ENCODE peak calls at places on chromosomes 4 and X, in ten cellular contexts. V is T follicular helper cell; K is spleen; I is A549; Y is WTC11; L is epithelial cell of esophagus; J is GM04504; O is AML-193; P is activated CD4-positive, alpha-beta T cell treated with anti-CD3 and anti-CD28 coated beads, Interleukin-2, amount 10 ng/mL, durations not matched to agents 7 days and 5 days; C is CD4-positive, alpha-beta T cell. H is an unnamed sample.

GRCh38 chr4:1405636-1406415 is 416 bp downstream of the NKX1-1 start:
- DNase-seq in V (no peak), K (no peak), I (no peak), Y (no peak), L (no peak), J (no peak), O (no peak), P (no peak), C (no peak), H (no peak)

GRCh38 chr4:123621072-123621705 is 224.6 kb downstream of the SPRY1 start:
- DNase-seq in V (no peak), K (no peak), I (no peak), Y (no peak), L (no peak), J (no peak), O (peak), P (no peak), C (no peak), H (no peak)

GRCh38 chr4:73662709-73663546 is 42.7 kb upstream of the RASSF6 start:
- DNase-seq in V (no peak), K (no peak), I (peak), Y (no peak), L (peak), J (no peak), O (peak), P (no peak), C (no peak), H (no peak)

GRCh38 chr4:29002151-29002550 is 1718.0 kb upstream of the PCDH7 start:
- DNase-seq in V (no peak), K (no peak), I (no peak), Y (no peak), L (no peak), J (no peak), O (no peak), P (no peak), C (no peak), H (no peak)

GRCh38 chr4:179437962-179438361 is 1995.7 kb upstream of the AGA start:
- DNase-seq in V (no peak), K (no peak), I (no peak), Y (no peak), L (no peak), J (no peak), O (no peak), P (no peak), C (no peak), H (no peak)

GRCh38 chr4:184911310-184911709 is 85.5 kb upstream of the ACSL1 start:
- DNase-seq in V (no peak), K (no peak), I (no peak), Y (no peak), L (peak), J (peak), O (no peak), P (no peak), C (no peak), H (no peak)

GRCh38 chr4:86092684-86093083 is 267.2 kb downstream of the MAPK10 start:
- DNase-seq in V (no peak), K (no peak), I (peak), Y (no peak), L (peak), J (peak), O (peak), P (no peak), C (no peak), H (no peak)

GRCh38 chr4:41280010-41280409 is 23.3 kb downstream of the UCHL1 start:
- DNase-seq in V (no peak), K (no peak), I (no peak), Y (no peak), L (no peak), J (no peak), O (no peak), P (no peak), C (no peak), H (no peak)

GRCh38 chrX:151085207-151085606 is 91.2 kb upstream of the GPR50 start:
- DNase-seq in V (no peak), K (no peak), I (no peak), Y (no peak), L (no peak), J (no peak), O (no peak), P (no peak), C (no peak), H (no peak)

GRCh38 chr4:86917212-86918039 is 17.4 kb upstream of the AFF1 start:
- DNase-seq in V (no peak), K (no peak), I (no peak), Y (no peak), L (no peak), J (no peak), O (no peak), P (no peak), C (no peak), H (no peak)

GRCh38 chrX:1444896-1445480 is 7.7 kb downstream of the ASMTL start:
- DNase-seq in V (no peak), K (peak), I (no peak), Y (peak), L (no peak), J (no peak), O (no peak), P (peak), C (no peak), H (no peak)

GRCh38 chr4:82975792-82976191 is 34.8 kb downstream of the LIN54 start:
- DNase-seq in V (no peak), K (no peak), I (no peak), Y (no peak), L (no peak), J (no peak), O (no peak), P (no peak), C (no peak), H (no peak)

GRCh38 chrX:146604196-146604595 is 205.4 kb upstream of the CXorf51B start:
- DNase-seq in V (no peak), K (no peak), I (no peak), Y (no peak), L (no peak), J (no peak), O (no peak), P (no peak), C (no peak), H (no peak)

GRCh38 chr4:88857588-88857987 is 160.0 kb upstream of the NAP1L5 start:
- DNase-seq in V (no peak), K (no peak), I (no peak), Y (no peak), L (no peak), J (no peak), O (no peak), P (no peak), C (no peak), H (no peak)

GRCh38 chr4:114606240-114606639 is 7.6 kb downstream of the UGT8 start:
- DNase-seq in V (no peak), K (no peak), I (no peak), Y (peak), L (peak), J (no peak), O (no peak), P (no peak), C (no peak), H (no peak)

GRCh38 chr4:76429636-76430035 is 5.4 kb upstream of the SHROOM3 start:
- DNase-seq in V (no peak), K (no peak), I (no peak), Y (no peak), L (no peak), J (no peak), O (peak), P (no peak), C (no peak), H (no peak)

GRCh38 chrX:150635952-150636351 is 57.2 kb upstream of the MTMR1 start:
- DNase-seq in V (no peak), K (no peak), I (peak), Y (no peak), L (peak), J (peak), O (no peak), P (no peak), C (no peak), H (no peak)

GRCh38 chr4:38106301-38106700 is 146.1 kb downstream of the PTTG2 start:
- DNase-seq in V (no peak), K (no peak), I (no peak), Y (no peak), L (no peak), J (no peak), O (no peak), P (no peak), C (no peak), H (no peak)

GRCh38 chr4:62601737-62602136 is 1401.6 kb downstream of the ADGRL3 start:
- DNase-seq in V (no peak), K (no peak), I (no peak), Y (no peak), L (peak), J (no peak), O (no peak), P (no peak), C (no peak), H (no peak)

GRCh38 chrX:69192603-69193002 is 27.4 kb upstream of the PJA1 start:
- DNase-seq in V (no peak), K (no peak), I (no peak), Y (no peak), L (peak), J (no peak), O (no peak), P (no peak), C (no peak), H (no peak)

GRCh38 chr4:80183196-80184052 is 13.9 kb upstream of the PRDM8 start:
- DNase-seq in V (no peak), K (no peak), I (no peak), Y (no peak), L (no peak), J (no peak), O (peak), P (peak), C (peak), H (peak)

GRCh38 chrX:96182366-96182765 is 502.3 kb upstream of the DIAPH2 start:
- DNase-seq in V (no peak), K (no peak), I (peak), Y (peak), L (peak), J (no peak), O (no peak), P (no peak), C (no peak), H (no peak)

GRCh38 chr4:576245-576821 is at the start of gene TMEM271:
- DNase-seq in V (no peak), K (peak), I (no peak), Y (peak), L (no peak), J (no peak), O (no peak), P (no peak), C (no peak), H (no peak)

GRCh38 chrX:115183980-115184379 is 5.2 kb upstream of the RBMXL3 start:
- DNase-seq in V (no peak), K (no peak), I (peak), Y (no peak), L (no peak), J (peak), O (no peak), P (no peak), C (no peak), H (no peak)

GRCh38 chrX:15215366-15215765 is 54.5 kb downstream of the ASB9 start:
- DNase-seq in V (no peak), K (no peak), I (no peak), Y (no peak), L (no peak), J (no peak), O (no peak), P (no peak), C (no peak), H (no peak)

GRCh38 chrX:43328358-43328946 is 327.6 kb upstream of the MAOA start:
- DNase-seq in V (no peak), K (no peak), I (no peak), Y (no peak), L (no peak), J (no peak), O (no peak), P (no peak), C (no peak), H (no peak)

GRCh38 chr4:22736912-22737311 is 44.2 kb downstream of the GBA3 start:
- DNase-seq in V (no peak), K (no peak), I (no peak), Y (no peak), L (no peak), J (no peak), O (no peak), P (no peak), C (no peak), H (no peak)

GRCh38 chrX:38050806-38051205 is 44.5 kb downstream of the SYTL5 start:
- DNase-seq in V (no peak), K (no peak), I (no peak), Y (no peak), L (no peak), J (no peak), O (no peak), P (no peak), C (no peak), H (no peak)

GRCh38 chr4:3384771-3385701 is 56.7 kb upstream of the HGFAC start:
- DNase-seq in V (no peak), K (peak), I (no peak), Y (no peak), L (peak), J (no peak), O (no peak), P (no peak), C (no peak), H (no peak)

GRCh38 chrX:115173181-115173580 is 16.0 kb upstream of the RBMXL3 start:
- DNase-seq in V (no peak), K (no peak), I (no peak), Y (no peak), L (no peak), J (no peak), O (no peak), P (no peak), C (no peak), H (no peak)

GRCh38 chrX:10483191-10483808 is 137.1 kb downstream of the MID1 start:
- DNase-seq in V (no peak), K (no peak), I (no peak), Y (no peak), L (peak), J (no peak), O (no peak), P (no peak), C (no peak), H (no peak)

GRCh38 chr4:6938237-6938636 is 28.6 kb downstream of the TBC1D14 start:
- DNase-seq in V (no peak), K (peak), I (no peak), Y (no peak), L (no peak), J (no peak), O (peak), P (no peak), C (no peak), H (no peak)

GRCh38 chr4:153616005-153616555 is 68.0 kb upstream of the TLR2 start:
- DNase-seq in V (no peak), K (peak), I (no peak), Y (no peak), L (no peak), J (no peak), O (no peak), P (peak), C (no peak), H (no peak)

GRCh38 chr4:71069063-71069462 is 75.6 kb downstream of the DCK start:
- DNase-seq in V (no peak), K (no peak), I (no peak), Y (no peak), L (no peak), J (no peak), O (no peak), P (no peak), C (no peak), H (no peak)

GRCh38 chr4:39521253-39521908 is 5.9 kb downstream of the UGDH start:
- DNase-seq in V (no peak), K (no peak), I (no peak), Y (no peak), L (no peak), J (no peak), O (no peak), P (no peak), C (no peak), H (no peak)

GRCh38 chr4:110184124-110184790 is 14.2 kb downstream of the ELOVL6 start:
- DNase-seq in V (no peak), K (no peak), I (no peak), Y (no peak), L (peak), J (no peak), O (peak), P (no peak), C (no peak), H (no peak)

GRCh38 chrX:46687619-46688018 is 71.3 kb downstream of the SLC9A7 start:
- DNase-seq in V (no peak), K (no peak), I (no peak), Y (no peak), L (peak), J (no peak), O (no peak), P (no peak), C (no peak), H (no peak)

GRCh38 chrX:119421306-119421705 is 22.2 kb downstream of the SLC25A43 start:
- DNase-seq in V (no peak), K (no peak), I (no peak), Y (no peak), L (no peak), J (no peak), O (no peak), P (no peak), C (no peak), H (no peak)

H was measured in T-helper 9 cell.